ENCODE peak calls at places on chromosomes 5 and 9, in four cellular contexts. Y, G, O and U are unnamed samples.

GRCh38 chr5:11174601-11175000 is 413.6 kb upstream of the DAP start:
- DNase-seq in G (no peak), Y (no peak), O (no peak), U (no peak)

GRCh38 chr5:63125392-63125791 is 546.8 kb downstream of the LRRC70 start:
- DNase-seq in O (no peak), Y (no peak), G (no peak), U (no peak)

GRCh38 chr5:142626056-142626455 is 59.8 kb downstream of the FGF1 start:
- DNase-seq in O (no peak), Y (no peak), G (no peak), U (no peak)

GRCh38 chr9:122510502-122510901 is at the start of gene OR1J2:
- DNase-seq in G (no peak), Y (no peak), O (no peak), U (no peak)

GRCh38 chr5:97980291-97980690 is 793.2 kb upstream of the RGMB start:
- DNase-seq in Y (no peak), G (no peak), O (no peak), U (no peak)

GRCh38 chr9:124311283-124311682 is 53.5 kb downstream of the NEK6 start:
- DNase-seq in Y (no peak), O (peak), G (no peak), U (no peak)

GRCh38 chr5:81165493-81166119 is 67.5 kb upstream of the CKMT2 start:
- DNase-seq in Y (no peak), O (peak), G (peak), U (no peak)

GRCh38 chr9:127629468-127630081 is 17.5 kb downstream of the STXBP1 start:
- DNase-seq in Y (no peak), O (peak), G (no peak), U (no peak)

GRCh38 chr5:57410374-57411320 is 72.0 kb downstream of the ACTBL2 start:
- DNase-seq in Y (no peak), G (no peak), O (no peak), U (no peak)

GRCh38 chr9:69149321-69149807 is 24.7 kb upstream of the TJP2 start:
- DNase-seq in O (no peak), Y (no peak), G (no peak), U (no peak)

GRCh38 chr5:51838459-51839253 is 455.4 kb downstream of the ISL1 start:
- DNase-seq in O (no peak), G (no peak), Y (no peak), U (no peak)

GRCh38 chr5:111461261-111461671 is 51.1 kb downstream of the STARD4 start:
- DNase-seq in G (no peak), O (peak), Y (no peak), U (no peak)

GRCh38 chr5:130992095-130992494 is 173.0 kb downstream of the HINT1 start:
- DNase-seq in O (no peak), G (no peak), Y (no peak), U (no peak)

GRCh38 chr9:30815585-30815984 is 1568.9 kb upstream of the ACO1 start:
- DNase-seq in O (no peak), G (no peak), Y (no peak), U (no peak)

GRCh38 chr5:119402081-119402480 is 46.3 kb downstream of the TNFAIP8 start:
- DNase-seq in G (no peak), Y (no peak), O (no peak), U (no peak)

GRCh38 chr5:86968311-86968753 is 299.4 kb upstream of the RASA1 start:
- DNase-seq in Y (no peak), G (no peak), O (no peak), U (no peak)

GRCh38 chr9:7549261-7549660 is 250.3 kb downstream of the DMAC1 start:
- DNase-seq in G (no peak), Y (no peak), O (peak), U (no peak)

GRCh38 chr5:135979510-135979909 is 24.7 kb upstream of the LECT2 start:
- DNase-seq in G (no peak), O (no peak), Y (no peak), U (no peak)

GRCh38 chr5:156359452-156359851 is 32.5 kb downstream of the SGCD start:
- DNase-seq in Y (no peak), G (no peak), O (no peak), U (no peak)

GRCh38 chr9:115008536-115008935 is 78.1 kb upstream of the TNFSF8 start:
- DNase-seq in O (no peak), Y (no peak), G (no peak), U (no peak)

GRCh38 chr9:93669116-93669957 is 93.0 kb downstream of the PHF2 start:
- DNase-seq in Y (no peak), G (peak), O (peak), U (no peak)

GRCh38 chr5:147310059-147310704 is 75.4 kb downstream of the STK32A start:
- DNase-seq in O (no peak), G (no peak), Y (no peak), U (no peak)

GRCh38 chr5:67693956-67694564 is 497.5 kb upstream of the CD180 start:
- DNase-seq in G (no peak), O (no peak), Y (no peak), U (no peak)

GRCh38 chr5:42089705-42090104 is 164.6 kb downstream of the FBXO4 start:
- DNase-seq in G (no peak), O (no peak), Y (no peak), U (no peak)

GRCh38 chr9:93096131-93096802 is at the start of gene CARD19:
- DNase-seq in G (peak), O (peak), Y (no peak), U (no peak)

GRCh38 chr9:123065191-123065590 is 31.7 kb downstream of the GPR21 start:
- DNase-seq in G (no peak), Y (no peak), O (no peak), U (no peak)

GRCh38 chr9:111891910-111892499 is 4.6 kb upstream of the UGCG start:
- DNase-seq in G (no peak), O (no peak), Y (no peak), U (no peak)

GRCh38 chr5:171543486-171543885 is 124.0 kb downstream of the FGF18 start:
- DNase-seq in Y (no peak), G (no peak), O (no peak), U (no peak)

GRCh38 chr9:104586496-104587180 is 12.6 kb downstream of the OR13C5 start:
- DNase-seq in Y (no peak), G (no peak), O (no peak), U (no peak)

GRCh38 chr9:81417299-81417675 is 272.1 kb downstream of the TLE1 start:
- DNase-seq in Y (no peak), G (no peak), O (no peak), U (no peak)

GRCh38 chr5:111584651-111585050 is 72.3 kb upstream of the STARD4 start:
- DNase-seq in G (no peak), Y (no peak), O (no peak), U (no peak)

GRCh38 chr9:89808801-89809200 is 204.0 kb downstream of the GADD45G start:
- DNase-seq in Y (no peak), G (no peak), O (no peak), U (no peak)

GRCh38 chr9:122036988-122037387 is 56.1 kb downstream of the TTLL11 start:
- DNase-seq in Y (no peak), G (no peak), O (no peak), U (no peak)

GRCh38 chr9:130208600-130209347 is 36.6 kb downstream of the NCS1 start:
- DNase-seq in Y (no peak), O (no peak), G (no peak), U (no peak)